ENCODE peak calls at places on chromosomes 11 and 22, in nine cellular contexts. A is AG09309, B is IMR-90, H is HT1080, L is HuH-7.5, G is H9, O is dermis blood vessel endothelial cell, X is epithelial cell of prostate, S is iPS-NIHi11. J is an unnamed sample.

GRCh38 chr11:118334746-118335145 is 7.8 kb downstream of the CD3D start:
- DNase-seq in L (no peak), B (no peak), S (no peak), H (no peak), O (no peak), X (no peak), G (no peak), A (no peak), J (no peak)

GRCh38 chr11:125464266-125464662 is 31.8 kb downstream of the FEZ1 start:
- DNase-seq in H (peak; percentile 66), L (no peak), X (no peak), S (no peak), A (no peak), B (peak; percentile 70), G (no peak), O (peak; percentile 17), J (no peak)

GRCh38 chr22:43376765-43377485 is 33.8 kb upstream of the SCUBE1 start:
- DNase-seq in S (no peak), B (no peak), O (no peak), L (no peak), X (no peak), G (no peak), H (no peak), A (no peak), J (peak; percentile 53)

GRCh38 chr11:35944503-35945136 is 758 bp downstream of the LDLRAD3 start:
- DNase-seq in O (peak; percentile 31), B (no peak), L (no peak), X (no peak), H (peak; percentile 15), G (no peak), A (no peak), S (peak; percentile 41), J (no peak)

GRCh38 chr11:10044618-10045017 is 249.4 kb downstream of the SBF2 start:
- DNase-seq in O (peak; percentile 14), X (no peak), G (peak; percentile 69), L (no peak), B (no peak), S (no peak), A (no peak), H (peak; percentile 14), J (no peak)

GRCh38 chr11:118607401-118608267 is at the start of gene PHLDB1:
- DNase-seq in B (peak; percentile 67), L (peak; percentile 62), A (no peak), X (no peak), G (peak; percentile 64), O (peak; percentile 82), S (peak; percentile 57), H (peak; percentile 76), J (peak; percentile 50)

GRCh38 chr11:72045849-72046248 is 34.5 kb downstream of the NUMA1 start:
- DNase-seq in X (no peak), L (no peak), B (no peak), O (no peak), S (no peak), A (no peak), H (no peak), G (no peak), J (no peak)

GRCh38 chr11:8584096-8584495 is 9.9 kb downstream of the STK33 start:
- DNase-seq in A (no peak), G (no peak), X (no peak), O (no peak), B (peak; percentile 47), H (no peak), S (no peak), L (no peak), J (no peak)

GRCh38 chr11:102560555-102561011 is 30.0 kb upstream of the MMP7 start:
- DNase-seq in H (peak; percentile 14), S (no peak), B (peak; percentile 52), O (no peak), G (no peak), A (peak; percentile 52), X (peak; percentile 64), L (no peak), J (no peak)

J was measured in CD8-positive, alpha-beta memory T cell.